ENCODE peak calls at places on chromosome 3, in four cellular contexts. F is mesendoderm, U is hippocampal formation, W is OCI-M1. Q is an unnamed sample.

GRCh38 chr3:46995901-46996562 is 16.6 kb downstream of the NBEAL2 start:
- DNase-seq in F (no peak), U (no peak), W (no peak), Q (no peak)

GRCh38 chr3:197426161-197426566 is 127.8 kb upstream of the DLG1 start:
- DNase-seq in W (no peak), F (no peak), U (no peak), Q (no peak)

GRCh38 chr3:185172086-185173049 is 19.5 kb upstream of the C3orf70 start:
- DNase-seq in W (no peak), F (no peak), U (no peak), Q (no peak)

GRCh38 chr3:139935071-139935865 is at the start of gene CLSTN2:
- DNase-seq in W (no peak), F (peak; percentile 76), U (peak; percentile 63), Q (peak; percentile 30)

GRCh38 chr3:28743843-28744242 is 395.2 kb upstream of the AZI2 start:
- DNase-seq in U (no peak), F (no peak), W (no peak), Q (no peak)

GRCh38 chr3:4647411-4647810 is 154.3 kb downstream of the ITPR1 start:
- DNase-seq in U (no peak), W (no peak), F (no peak), Q (no peak)

GRCh38 chr3:187624588-187624987 is 45.6 kb downstream of the SST start:
- DNase-seq in F (no peak), U (no peak), W (no peak), Q (no peak)

GRCh38 chr3:8964436-8965370 is 1.4 kb upstream of the RAD18 start:
- DNase-seq in F (peak; percentile 58), W (no peak), U (no peak), Q (no peak)

GRCh38 chr3:171646357-171647133 is 163.7 kb downstream of the PLD1 start:
- DNase-seq in F (peak; percentile 51), U (no peak), W (peak; percentile 72), Q (peak; percentile 57)

GRCh38 chr3:11452312-11452711 is 180.1 kb downstream of the ATG7 start:
- DNase-seq in U (no peak), F (no peak), W (no peak), Q (no peak)

GRCh38 chr3:181316481-181316880 is 326.9 kb upstream of the DNAJC19 start:
- DNase-seq in F (peak; percentile 24), W (peak; percentile 29), U (no peak), Q (peak; percentile 14)

GRCh38 chr3:123618076-123618703 is 33.3 kb upstream of the HACD2 start:
- DNase-seq in W (peak; percentile 53), F (peak; percentile 30), U (no peak), Q (peak; percentile 19)

GRCh38 chr3:46383211-46383945 is 12.6 kb downstream of the CCR5 start:
- DNase-seq in W (no peak), F (no peak), U (no peak), Q (no peak)

GRCh38 chr3:169529013-169529412 is 134.5 kb downstream of the MECOM start:
- DNase-seq in W (no peak), U (no peak), F (no peak), Q (no peak)

GRCh38 chr3:42934111-42934510 is 28.2 kb downstream of the ZNF662 start:
- DNase-seq in W (no peak), F (peak; percentile 28), U (no peak), Q (no peak)

GRCh38 chr3:19147905-19148767 is at the start of gene KCNH8:
- DNase-seq in U (peak; percentile 88), F (peak; percentile 57), W (no peak), Q (no peak)

GRCh38 chr3:108146139-108146538 is 55.3 kb upstream of the CD47 start:
- DNase-seq in U (no peak), W (no peak), F (no peak), Q (no peak)

GRCh38 chr3:14371573-14372474 is 30.6 kb upstream of the SLC6A6 start:
- DNase-seq in U (no peak), F (peak; percentile 50), W (peak; percentile 88), Q (peak; percentile 92)

GRCh38 chr3:62755285-62755684 is 119.9 kb downstream of the CADPS start:
- DNase-seq in F (no peak), W (no peak), U (no peak), Q (no peak)

GRCh38 chr3:39171860-39172259 is 18.5 kb upstream of the CSRNP1 start:
- DNase-seq in W (no peak), F (no peak), U (no peak), Q (no peak)

GRCh38 chr3:50154840-50155490 is at the start of gene SEMA3F:
- DNase-seq in F (peak; percentile 73), U (no peak), W (peak; percentile 25), Q (peak; percentile 67)

GRCh38 chr3:111012388-111013248 is 59.0 kb upstream of the NECTIN3 start:
- DNase-seq in W (peak; percentile 19), F (peak; percentile 59), U (no peak), Q (no peak)

GRCh38 chr3:40016391-40016790 is 207.0 kb downstream of the MYRIP start:
- DNase-seq in W (no peak), U (no peak), F (peak; percentile 8), Q (no peak)

GRCh38 chr3:56291953-56292352 is 176.3 kb downstream of the ERC2 start:
- DNase-seq in U (no peak), W (no peak), F (no peak), Q (no peak)

GRCh38 chr3:188834349-188834748 is 337.4 kb upstream of the TPRG1 start:
- DNase-seq in W (no peak), U (no peak), F (peak; percentile 22), Q (no peak)

GRCh38 chr3:144777941-144778340 is 806.3 kb downstream of the DIPK2A start:
- DNase-seq in F (no peak), W (no peak), U (no peak), Q (no peak)

GRCh38 chr3:43335799-43336198 is 49.5 kb downstream of the SNRK start:
- DNase-seq in W (no peak), U (no peak), F (no peak), Q (no peak)

GRCh38 chr3:107657971-107658370 is 135.2 kb downstream of the BBX start:
- DNase-seq in F (no peak), W (no peak), U (no peak), Q (no peak)

GRCh38 chr3:194851254-194851653 is 165.6 kb downstream of the FAM43A start:
- DNase-seq in U (no peak), F (no peak), W (no peak), Q (no peak)

GRCh38 chr3:126518779-126519177 is 1.2 kb upstream of the UROC1 start:
- DNase-seq in U (no peak), W (no peak), F (no peak), Q (no peak)

GRCh38 chr3:31561891-31562290 is 29.2 kb downstream of the STT3B start:
- DNase-seq in F (peak; percentile 76), U (no peak), W (no peak), Q (no peak)

GRCh38 chr3:13687409-13687989 is 138.6 kb downstream of the FBLN2 start:
- DNase-seq in F (peak; percentile 42), U (peak; percentile 27), W (no peak), Q (no peak)

GRCh38 chr3:113536627-113537101 is 4.3 kb downstream of the SIDT1 start:
- DNase-seq in W (no peak), F (no peak), U (no peak), Q (no peak)

GRCh38 chr3:72185549-72186484 is 400.9 kb upstream of the PROK2 start:
- DNase-seq in W (peak; percentile 53), F (no peak), U (no peak), Q (peak; percentile 72)

GRCh38 chr3:160099855-160100254 is 111.2 kb downstream of the IL12A start:
- DNase-seq in F (no peak), W (no peak), U (no peak), Q (no peak)

GRCh38 chr3:107660316-107660976 is 137.7 kb downstream of the BBX start:
- DNase-seq in F (no peak), W (peak; percentile 48), U (no peak), Q (peak; percentile 54)

GRCh38 chr3:163438760-163439159 is 1639.5 kb downstream of the SI start:
- DNase-seq in F (no peak), U (no peak), W (peak; percentile 2), Q (no peak)

Q was measured in erythroblast.